ENCODE peak calls at places on chromosomes 7 and 10, in seven cellular contexts. C is memory B cell; X is hypothalamus; Z is NCI-H1105; E is cerebellum; U is RCC 7860; I is activated CD4-positive, alpha-beta T cell treated with anti-CD3 and anti-CD28 coated beads, Interleukin-2, amount 10 ng/mL, durations not matched to agents 7 days and 5 days. P is an unnamed sample.

GRCh38 chr10:92816106-92816505 is 32.2 kb upstream of the EXOC6 start:
- DNase-seq in C (no peak), Z (no peak), X (no peak), I (no peak), U (no peak), E (no peak), P (no peak)

GRCh38 chr10:132515811-132516726 is 21.5 kb upstream of the INPP5A start:
- DNase-seq in I (no peak), Z (no peak), X (no peak), E (no peak), C (no peak), U (no peak), P (no peak)

GRCh38 chr10:16965740-16966447 is 148.7 kb upstream of the RSU1 start:
- DNase-seq in Z (no peak), E (no peak), X (no peak), U (peak; percentile 99), I (no peak), C (no peak), P (peak; percentile 42)

GRCh38 chr7:69906309-69906995 is 308.2 kb downstream of the AUTS2 start:
- DNase-seq in U (no peak), I (no peak), X (no peak), C (no peak), E (no peak), Z (no peak), P (no peak)

GRCh38 chr10:24307696-24308476 is 98.9 kb downstream of the KIAA1217 start:
- DNase-seq in I (no peak), C (no peak), U (no peak), X (no peak), Z (no peak), E (no peak), P (no peak)

GRCh38 chr7:100157334-100158228 is 942 bp downstream of the TRAPPC14 start:
- DNase-seq in E (peak; percentile 39), X (no peak), U (peak; percentile 80), C (no peak), Z (no peak), I (no peak), P (peak; percentile 63)

GRCh38 chr10:79449181-79450146 is 4.0 kb upstream of the ZCCHC24 start:
- DNase-seq in U (no peak), C (no peak), I (no peak), E (no peak), Z (no peak), X (no peak), P (no peak)

GRCh38 chr10:89738551-89739209 is 37.3 kb downstream of the KIF20B start:
- DNase-seq in Z (no peak), E (no peak), C (no peak), I (peak; percentile 19), U (no peak), X (no peak), P (no peak)

GRCh38 chr10:75108684-75109458 is 2.6 kb upstream of the SAMD8 start:
- DNase-seq in C (no peak), X (no peak), E (peak; percentile 55), Z (no peak), U (peak; percentile 17), I (no peak), P (peak; percentile 30)

GRCh38 chr10:108454224-108454623 is 1289.7 kb upstream of the SORCS1 start:
- DNase-seq in Z (no peak), U (no peak), E (no peak), I (no peak), C (no peak), X (no peak), P (no peak)

GRCh38 chr7:139523988-139524815 is 717 bp downstream of the CLEC2L start:
- DNase-seq in E (no peak), U (no peak), Z (no peak), I (no peak), X (no peak), C (no peak), P (no peak)